ENCODE peak calls at places on chromosome 17, in seven cellular contexts. One of them, this sample, is unnamed.

GRCh38 chr17:64449545-64449944 is 630 bp downstream of the MILR1 start:
- DNase-seq in stimulated activated CD8-positive, alpha-beta memory T cell treated with anti-CD3 and anti-CD28 coated beads, Interleukin-4, amount 100 ng/mL, for 4 hours: no peak
- DNase-seq in ACHN: no peak
- DNase-seq in GM04503: no peak
- DNase-seq in NCI-H510A: no peak
- DNase-seq in retina: no peak
- DNase-seq in ascending aorta: no peak
- DNase-seq in this sample: peak; percentile 43

GRCh38 chr17:82932146-82933005 is 92.6 kb upstream of the ZNF750 start:
- DNase-seq in stimulated activated CD8-positive, alpha-beta memory T cell treated with anti-CD3 and anti-CD28 coated beads, Interleukin-4, amount 100 ng/mL, for 4 hours: no peak
- DNase-seq in ACHN: no peak
- DNase-seq in GM04503: no peak
- DNase-seq in NCI-H510A: no peak
- DNase-seq in retina: no peak
- DNase-seq in ascending aorta: no peak
- DNase-seq in this sample: peak; percentile 25

GRCh38 chr17:80394629-80395216 is 20.2 kb upstream of the ENDOV start:
- DNase-seq in stimulated activated CD8-positive, alpha-beta memory T cell treated with anti-CD3 and anti-CD28 coated beads, Interleukin-4, amount 100 ng/mL, for 4 hours: no peak
- DNase-seq in ACHN: no peak
- DNase-seq in GM04503: no peak
- DNase-seq in NCI-H510A: no peak
- DNase-seq in retina: no peak
- DNase-seq in ascending aorta: no peak
- DNase-seq in this sample: no peak

GRCh38 chr17:38464723-38465419 is 36.6 kb downstream of the ARHGAP23 start:
- DNase-seq in stimulated activated CD8-positive, alpha-beta memory T cell treated with anti-CD3 and anti-CD28 coated beads, Interleukin-4, amount 100 ng/mL, for 4 hours: no peak
- DNase-seq in ACHN: peak; percentile 86
- DNase-seq in GM04503: peak; percentile 76
- DNase-seq in NCI-H510A: peak; percentile 48
- DNase-seq in retina: peak; percentile 83
- DNase-seq in ascending aorta: peak; percentile 67
- DNase-seq in this sample: peak; percentile 94

GRCh38 chr17:45973099-45973838 is 25.8 kb upstream of the STH start:
- DNase-seq in stimulated activated CD8-positive, alpha-beta memory T cell treated with anti-CD3 and anti-CD28 coated beads, Interleukin-4, amount 100 ng/mL, for 4 hours: no peak
- DNase-seq in ACHN: no peak
- DNase-seq in GM04503: no peak
- DNase-seq in NCI-H510A: no peak
- DNase-seq in retina: no peak
- DNase-seq in ascending aorta: no peak
- DNase-seq in this sample: no peak

GRCh38 chr17:50035930-50036329 is 20.0 kb upstream of the ITGA3 start:
- DNase-seq in stimulated activated CD8-positive, alpha-beta memory T cell treated with anti-CD3 and anti-CD28 coated beads, Interleukin-4, amount 100 ng/mL, for 4 hours: no peak
- DNase-seq in ACHN: no peak
- DNase-seq in GM04503: no peak
- DNase-seq in NCI-H510A: no peak
- DNase-seq in retina: no peak
- DNase-seq in ascending aorta: no peak
- DNase-seq in this sample: no peak

GRCh38 chr17:73007447-73007846 is 85.0 kb downstream of the SLC39A11 start:
- DNase-seq in stimulated activated CD8-positive, alpha-beta memory T cell treated with anti-CD3 and anti-CD28 coated beads, Interleukin-4, amount 100 ng/mL, for 4 hours: no peak
- DNase-seq in ACHN: no peak
- DNase-seq in GM04503: no peak
- DNase-seq in NCI-H510A: no peak
- DNase-seq in retina: no peak
- DNase-seq in ascending aorta: no peak
- DNase-seq in this sample: peak; percentile 43

GRCh38 chr17:17198281-17198680 is 7.9 kb downstream of the PLD6 start:
- DNase-seq in stimulated activated CD8-positive, alpha-beta memory T cell treated with anti-CD3 and anti-CD28 coated beads, Interleukin-4, amount 100 ng/mL, for 4 hours: no peak
- DNase-seq in ACHN: no peak
- DNase-seq in GM04503: no peak
- DNase-seq in NCI-H510A: no peak
- DNase-seq in retina: no peak
- DNase-seq in ascending aorta: no peak
- DNase-seq in this sample: no peak

GRCh38 chr17:8003594-8004181 is 1.3 kb downstream of the GUCY2D start:
- DNase-seq in stimulated activated CD8-positive, alpha-beta memory T cell treated with anti-CD3 and anti-CD28 coated beads, Interleukin-4, amount 100 ng/mL, for 4 hours: no peak
- DNase-seq in ACHN: no peak
- DNase-seq in GM04503: no peak
- DNase-seq in NCI-H510A: no peak
- DNase-seq in retina: peak; percentile 56
- DNase-seq in ascending aorta: no peak
- DNase-seq in this sample: no peak

GRCh38 chr17:69444023-69444422 is 29.5 kb downstream of the MAP2K6 start:
- DNase-seq in stimulated activated CD8-positive, alpha-beta memory T cell treated with anti-CD3 and anti-CD28 coated beads, Interleukin-4, amount 100 ng/mL, for 4 hours: no peak
- DNase-seq in ACHN: no peak
- DNase-seq in GM04503: no peak
- DNase-seq in NCI-H510A: no peak
- DNase-seq in retina: no peak
- DNase-seq in ascending aorta: no peak
- DNase-seq in this sample: no peak

GRCh38 chr17:281365-281999 is 71.1 kb downstream of the RPH3AL start:
- DNase-seq in stimulated activated CD8-positive, alpha-beta memory T cell treated with anti-CD3 and anti-CD28 coated beads, Interleukin-4, amount 100 ng/mL, for 4 hours: no peak
- DNase-seq in ACHN: no peak
- DNase-seq in GM04503: no peak
- DNase-seq in NCI-H510A: no peak
- DNase-seq in retina: no peak
- DNase-seq in ascending aorta: no peak
- DNase-seq in this sample: no peak